ENCODE peak calls at places on chromosomes 13 and 19, in nine cellular contexts. U is ovary, Q is H54, D is lower leg skin, H is thyroid gland, M is A549, W is right lobe of liver, G is heart left ventricle, Z is Peyer's patch. E is an unnamed sample.

GRCh38 chr13:84985860-84986259 is 813.4 kb downstream of the SLITRK6 start:
- DNase-seq in U (no peak), Q (no peak), D (no peak), H (no peak), M (peak; percentile 3), W (no peak), G (no peak), Z (no peak), E (peak; percentile 3)

GRCh38 chr13:100610399-100611347 is 22.1 kb upstream of the GGACT start:
- DNase-seq in U (no peak), Q (no peak), D (no peak), H (peak; percentile 20), M (no peak), W (no peak), G (no peak), Z (no peak), E (no peak)

GRCh38 chr19:33417751-33418150 is 44.2 kb downstream of the CEBPG start:
- DNase-seq in U (no peak), Q (no peak), D (no peak), H (no peak), M (no peak), W (no peak), G (no peak), Z (no peak), E (no peak)

GRCh38 chr13:103883152-103883551 is 816.9 kb upstream of the SLC10A2 start:
- DNase-seq in U (peak; percentile 45), Q (peak; percentile 65), D (peak; percentile 97), H (peak; percentile 71), M (peak; percentile 79), W (peak; percentile 92), G (peak; percentile 69), Z (peak; percentile 66), E (peak; percentile 11)

GRCh38 chr19:18939922-18940775 is 868 bp downstream of the HOMER3 start:
- DNase-seq in U (peak; percentile 71), Q (peak; percentile 88), D (peak; percentile 93), H (peak; percentile 62), M (no peak), W (peak; percentile 50), G (peak; percentile 56), Z (peak; percentile 64), E (no peak)

GRCh38 chr13:76638882-76639281 is 247.3 kb downstream of the KCTD12 start:
- DNase-seq in U (no peak), Q (no peak), D (no peak), H (no peak), M (no peak), W (no peak), G (no peak), Z (no peak), E (no peak)

GRCh38 chr13:24223341-24224231 is 63.1 kb downstream of the SPATA13 start:
- DNase-seq in U (no peak), Q (no peak), D (no peak), H (peak; percentile 23), M (no peak), W (no peak), G (no peak), Z (peak; percentile 66), E (no peak)

GRCh38 chr13:70964124-70964523 is 855.9 kb upstream of the KLHL1 start:
- DNase-seq in U (no peak), Q (no peak), D (no peak), H (no peak), M (peak; percentile 4), W (no peak), G (no peak), Z (no peak), E (no peak)

DNA sequence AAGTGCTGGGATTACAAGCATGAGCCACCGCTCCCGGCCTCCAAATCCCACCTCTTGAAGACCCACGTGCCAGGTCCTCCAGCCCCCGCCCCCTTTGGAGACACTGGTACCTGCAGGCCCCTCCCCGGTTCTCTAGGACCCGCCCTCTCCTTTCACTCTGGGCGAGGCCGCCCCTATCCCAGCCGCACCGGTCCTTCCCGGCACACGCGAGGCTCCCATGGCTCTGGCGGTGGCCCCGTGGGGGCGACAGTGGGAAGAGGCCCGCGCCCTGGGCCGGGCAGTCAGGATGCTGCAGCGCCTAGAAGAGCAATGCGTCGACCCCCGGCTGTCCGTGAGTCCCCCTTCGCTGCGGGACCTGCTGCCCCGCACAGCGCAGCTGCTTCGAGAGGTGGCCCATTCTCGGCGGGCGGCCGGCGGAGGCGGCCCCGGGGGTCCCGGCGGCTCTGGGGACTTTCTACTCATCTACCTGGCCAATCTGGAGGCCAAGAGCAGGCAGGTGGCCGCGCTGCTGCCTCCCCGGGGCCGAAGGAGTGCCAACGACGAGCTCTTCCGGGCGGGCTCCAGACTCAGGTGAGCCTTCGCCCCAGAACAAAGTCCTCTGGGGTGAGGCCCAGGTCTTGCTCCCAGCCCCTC is at the start of gene CBLC:
- DNase-seq in U (peak; percentile 36), Q (no peak), D (peak; percentile 90), H (peak; percentile 82), M (peak; percentile 60), W (peak; percentile 86), G (no peak), Z (peak; percentile 92), E (no peak)
- TF ChIP-seq POLR2A in U (no peak), Q (no peak), D (no peak), H (peak; percentile 36), M (no peak), W (peak; percentile 86), G (no peak), Z (peak; percentile 97), E (no peak)

GRCh38 chr19:47229674-47230121 is 1.3 kb downstream of the BBC3 start:
- DNase-seq in U (no peak), Q (no peak), D (no peak), H (no peak), M (peak; percentile 53), W (no peak), G (no peak), Z (no peak), E (peak; percentile 86)

GRCh38 chr19:47230921-47231214 is at the start of gene BBC3:
- DNase-seq in U (no peak), Q (no peak), D (no peak), H (no peak), M (no peak), W (no peak), G (no peak), Z (no peak), E (no peak)

GRCh38 chr19:47230122-47230920 is 678 bp downstream of the BBC3 start:
- DNase-seq in U (peak; percentile 84), Q (no peak), D (peak; percentile 96), H (peak; percentile 50), M (peak; percentile 59), W (peak; percentile 80), G (peak; percentile 76), Z (peak; percentile 89), E (peak; percentile 95)

GRCh38 chr19:47232422-47233211 is 1.6 kb upstream of the BBC3 start:
- DNase-seq in U (no peak), Q (peak; percentile 75), D (no peak), H (no peak), M (peak; percentile 78), W (no peak), G (no peak), Z (peak; percentile 63), E (peak; percentile 34)

DNA sequence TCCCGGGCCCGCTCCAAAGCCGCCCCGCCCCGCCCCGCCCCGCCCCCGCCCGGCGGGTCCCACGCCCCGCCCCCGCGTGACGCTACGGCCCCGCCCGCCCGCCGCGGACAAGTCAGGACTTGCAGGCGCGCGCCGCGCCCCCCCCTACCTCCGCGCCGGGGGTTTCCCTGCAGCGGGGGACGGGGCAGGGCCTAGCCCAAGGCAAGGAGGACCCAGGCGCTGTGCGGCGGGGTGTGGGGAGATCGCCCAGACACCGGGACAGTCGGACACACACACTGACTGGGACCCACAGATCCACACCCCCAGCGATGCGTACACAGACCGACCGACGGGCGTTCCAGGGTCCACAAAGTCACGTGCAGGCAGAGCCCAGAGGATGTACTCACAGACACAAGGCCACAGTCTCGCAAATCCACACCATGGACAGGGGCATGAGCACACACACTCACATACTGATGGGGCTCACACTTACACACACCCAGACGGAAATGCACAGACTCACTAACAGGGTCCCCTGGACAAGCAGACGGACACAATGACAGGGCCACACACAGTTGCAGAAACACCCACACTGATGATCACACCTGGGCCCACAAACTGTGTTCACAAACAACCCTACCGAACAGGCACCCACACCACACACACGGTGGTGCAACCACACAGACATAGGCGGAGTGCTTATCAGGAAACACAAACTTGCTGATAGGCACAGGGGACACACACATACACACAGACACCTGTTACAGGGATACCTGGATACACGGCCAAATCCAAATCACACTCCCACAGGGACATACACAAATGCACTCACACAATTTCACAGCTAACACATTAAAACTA is 436 bp upstream of the BBC3 start:
- DNase-seq in U (peak; percentile 93), Q (no peak), D (peak; percentile 97), H (peak; percentile 91), M (peak; percentile 90), W (peak; percentile 96), G (peak; percentile 92), Z (peak; percentile 95), E (peak; percentile 93)
- TF ChIP-seq POLR2A in U (no peak), Q (no peak), D (no peak), H (peak; percentile 54), M (no peak), W (peak; percentile 50), G (no peak), Z (peak; percentile 68), E (peak; percentile 87)

GRCh38 chr19:4060621-4061177 is 6.0 kb downstream of the ZBTB7A start:
- DNase-seq in U (no peak), Q (no peak), D (peak; percentile 87), H (no peak), M (no peak), W (no peak), G (no peak), Z (no peak), E (no peak)

GRCh38 chr19:4062576-4063368 is 3.9 kb downstream of the ZBTB7A start:
- DNase-seq in U (peak; percentile 51), Q (no peak), D (peak; percentile 87), H (no peak), M (no peak), W (no peak), G (no peak), Z (no peak), E (no peak)

GRCh38 chr19:4061178-4061682 is 5.5 kb downstream of the ZBTB7A start:
- DNase-seq in U (peak; percentile 72), Q (peak; percentile 77), D (peak; percentile 98), H (peak; percentile 89), M (peak; percentile 67), W (peak; percentile 94), G (peak; percentile 80), Z (peak; percentile 94), E (no peak)

GRCh38 chr19:4063369-4064072 is 3.2 kb downstream of the ZBTB7A start:
- DNase-seq in U (peak; percentile 46), Q (no peak), D (peak; percentile 89), H (no peak), M (peak; percentile 38), W (no peak), G (no peak), Z (peak; percentile 63), E (no peak)

GRCh38 chr19:4061683-4062575 is 4.8 kb downstream of the ZBTB7A start:
- DNase-seq in U (peak; percentile 44), Q (no peak), D (peak; percentile 91), H (peak; percentile 65), M (no peak), W (peak; percentile 73), G (peak; percentile 69), Z (peak; percentile 89), E (no peak)
- TF ChIP-seq POLR2A in U (no peak), Q (no peak), D (no peak), H (no peak), M (no peak), W (no peak), G (no peak), Z (no peak), E (no peak)

DNA sequence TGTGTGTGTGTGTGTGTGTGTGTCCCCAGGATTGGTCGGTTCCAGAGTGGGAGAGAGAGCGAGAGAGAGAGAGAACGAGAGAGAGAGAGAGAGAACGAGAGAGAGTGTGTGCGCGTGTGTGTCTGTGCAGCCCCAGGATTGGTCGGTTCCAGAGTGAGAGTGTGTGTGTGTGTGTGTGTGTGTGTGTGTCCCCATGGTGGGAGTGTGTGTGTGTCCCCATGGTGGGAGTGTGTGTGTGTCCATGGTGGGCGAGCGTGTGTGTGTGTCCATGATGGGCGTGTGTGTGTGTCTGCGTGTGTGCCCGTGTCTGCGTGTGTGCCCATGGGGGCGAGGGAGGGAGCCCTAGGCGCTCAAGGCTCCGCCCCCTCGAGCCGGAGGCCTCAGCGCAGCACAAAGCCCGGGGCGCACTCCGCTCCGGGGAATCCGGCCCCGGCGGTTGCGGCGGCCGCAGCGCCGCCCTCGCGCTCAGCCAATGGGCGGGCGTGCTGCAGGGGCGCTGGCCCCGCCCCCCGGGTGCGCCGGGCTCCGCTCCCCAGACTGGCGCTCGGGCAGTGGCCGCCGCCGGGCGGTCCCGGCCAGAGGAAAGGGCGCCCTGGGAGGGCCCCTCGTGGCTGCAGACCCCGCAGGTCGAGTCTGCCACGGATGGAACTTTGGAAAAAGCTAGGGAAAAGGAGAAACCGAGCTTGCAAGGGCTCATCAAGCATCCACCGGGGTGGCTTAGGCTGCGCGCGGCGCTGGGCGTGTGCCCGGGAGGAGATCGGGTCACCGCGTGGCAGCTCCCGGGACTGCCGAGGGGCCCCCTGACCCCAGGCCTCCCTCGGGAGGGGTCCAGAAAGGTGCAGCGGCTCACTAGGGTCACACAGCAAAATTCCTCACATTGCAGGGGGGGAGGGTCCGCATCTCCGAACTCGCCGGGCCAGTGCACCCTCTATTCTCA is 96.2 kb downstream of the INSR start:
- DNase-seq in U (peak; percentile 95), Q (peak; percentile 92), D (peak; percentile 98), H (peak; percentile 95), M (peak; percentile 91), W (peak; percentile 93), G (peak; percentile 94), Z (peak; percentile 95), E (peak; percentile 96)
- TF ChIP-seq POLR2A in U (peak; percentile 73), Q (peak; percentile 59), D (no peak), H (peak; percentile 63), M (peak; percentile 69), W (peak; percentile 94), G (peak; percentile 77), Z (peak; percentile 66), E (peak; percentile 75)